ENCODE peak calls at places on chromosomes 5 and 9, in nine cellular contexts. A is mucosa of descending colon; E is heart right ventricle; V is WERI-Rb-1; D is activated T-cell treated with anti-CD3 and anti-CD28 coated beads, Interleukin-2, amount 50 U/mL, for 72 hours; O is NCI-H460; W is fibroblast of the aortic adventitia; R is HCEC 1CT; K is activated CD4-positive, alpha-beta T cell treated with anti-CD3 and anti-CD28 coated beads for 1 hour. Z is an unnamed sample.

GRCh38 chr5:3899093-3899492 is 303.5 kb downstream of the IRX1 start:
- DNase-seq in A (no peak), E (no peak), D (no peak), O (no peak), R (no peak), W (no peak), V (no peak), K (no peak), Z (no peak)

GRCh38 chr9:127930298-127931091 is at the start of gene PIP5KL1:
- DNase-seq in W (peak), A (peak), V (peak), O (peak), K (peak), E (peak), D (peak), R (peak), Z (peak)

GRCh38 chr9:84827248-84827786 is 157.8 kb downstream of the NTRK2 start:
- DNase-seq in D (no peak), R (no peak), O (no peak), E (no peak), A (no peak), V (no peak), W (no peak), K (no peak), Z (no peak)

GRCh38 chr5:141869514-141869913 is 8.7 kb downstream of the PCDH1 start:
- DNase-seq in E (no peak), O (no peak), W (no peak), D (no peak), R (no peak), A (peak), V (no peak), K (no peak), Z (no peak)

GRCh38 chr9:87898151-87898550 is 15.5 kb downstream of the SPATA31E1 start:
- DNase-seq in V (no peak), R (peak), O (no peak), W (peak), K (no peak), A (no peak), E (no peak), D (no peak), Z (no peak)

GRCh38 chr5:167263185-167263584 is 1028.3 kb upstream of the WWC1 start:
- DNase-seq in E (no peak), V (no peak), K (no peak), O (no peak), A (no peak), W (no peak), D (no peak), R (no peak), Z (no peak)

GRCh38 chr9:98998441-98999151 is 54.9 kb downstream of the COL15A1 start:
- DNase-seq in V (peak), R (peak), E (peak), W (peak), D (peak), K (no peak), A (peak), O (peak), Z (peak)

GRCh38 chr5:139185589-139185988 is 12.6 kb downstream of the SIL1 start:
- DNase-seq in K (no peak), R (no peak), E (no peak), W (peak), D (no peak), V (no peak), A (no peak), O (no peak), Z (no peak)

GRCh38 chr9:123640792-123641222 is 284.8 kb downstream of the CRB2 start:
- DNase-seq in R (no peak), D (peak), W (no peak), E (no peak), K (no peak), O (no peak), A (no peak), V (peak), Z (no peak)

GRCh38 chr5:33148076-33148501 is 292.7 kb upstream of the TARS1 start:
- DNase-seq in O (peak), E (no peak), W (peak), R (peak), V (no peak), A (no peak), K (no peak), D (no peak), Z (no peak)

GRCh38 chr5:98066910-98067309 is 706.6 kb upstream of the RGMB start:
- DNase-seq in V (no peak), O (no peak), W (peak), R (no peak), D (no peak), A (no peak), E (no peak), K (no peak), Z (no peak)

GRCh38 chr5:149962040-149962439 is 1.5 kb downstream of the SLC26A2 start:
- DNase-seq in K (no peak), V (no peak), A (no peak), W (peak), D (no peak), E (no peak), O (no peak), R (peak), Z (no peak)

GRCh38 chr5:100108883-100109282 is 426.3 kb upstream of the FAM174A start:
- DNase-seq in K (no peak), O (no peak), D (no peak), R (no peak), E (no peak), V (no peak), W (no peak), A (no peak), Z (no peak)

GRCh38 chr5:94691270-94691669 is 72.8 kb downstream of the SLF1 start:
- DNase-seq in W (no peak), K (no peak), V (no peak), R (no peak), D (no peak), E (no peak), O (no peak), A (no peak), Z (no peak)

Z was measured in glutamatergic neuron.